ENCODE peak calls at places on chromosomes 1 and 21, in six cellular contexts. One of them, this sample, is unnamed.

GRCh38 chr1:112337028-112337531 is 58.9 kb upstream of the CTTNBP2NL start:
- DNase-seq in K562: peak
- DNase-seq in GM12878: no peak
- DNase-seq in GM12892: no peak
- DNase-seq in HepG2: peak
- DNase-seq in H1: no peak
- DNase-seq in this sample: no peak

GRCh38 chr1:158087320-158087927 is 93.3 kb upstream of the CD1D start:
- DNase-seq in K562: peak
- DNase-seq in GM12878: no peak
- DNase-seq in GM12892: peak
- DNase-seq in HepG2: peak
- DNase-seq in H1: peak
- DNase-seq in this sample: peak

GRCh38 chr1:170307426-170307825 is 161.7 kb downstream of the NTMT2 start:
- DNase-seq in K562: no peak
- DNase-seq in GM12878: no peak
- DNase-seq in GM12892: no peak
- DNase-seq in HepG2: no peak
- DNase-seq in H1: no peak
- DNase-seq in this sample: no peak

GRCh38 chr1:234315091-234315541 is 58.1 kb upstream of the COA6 start:
- DNase-seq in K562: no peak
- DNase-seq in GM12878: no peak
- DNase-seq in GM12892: no peak
- DNase-seq in HepG2: peak
- DNase-seq in H1: no peak
- DNase-seq in this sample: no peak

GRCh38 chr21:41976611-41977010 is 22.8 kb upstream of the C2CD2 start:
- DNase-seq in K562: no peak
- DNase-seq in GM12878: no peak
- DNase-seq in GM12892: no peak
- DNase-seq in HepG2: no peak
- DNase-seq in H1: peak
- DNase-seq in this sample: no peak

GRCh38 chr21:38751379-38752050 is 54.2 kb upstream of the ETS2 start:
- DNase-seq in K562: no peak
- DNase-seq in GM12878: no peak
- DNase-seq in GM12892: no peak
- DNase-seq in HepG2: no peak
- DNase-seq in H1: no peak
- DNase-seq in this sample: no peak

GRCh38 chr1:39136635-39137034 is 67.9 kb upstream of the MACF1 start:
- DNase-seq in K562: no peak
- DNase-seq in GM12878: no peak
- DNase-seq in GM12892: no peak
- DNase-seq in HepG2: no peak
- DNase-seq in H1: no peak
- DNase-seq in this sample: no peak

GRCh38 chr21:46219591-46220239 is 8.9 kb downstream of the LSS start:
- DNase-seq in K562: no peak
- DNase-seq in GM12878: no peak
- DNase-seq in GM12892: no peak
- DNase-seq in HepG2: no peak
- DNase-seq in H1: no peak
- DNase-seq in this sample: no peak

GRCh38 chr1:16249838-16250241 is 12.9 kb upstream of the CPLANE2 start:
- DNase-seq in K562: no peak
- DNase-seq in GM12878: no peak
- DNase-seq in GM12892: no peak
- DNase-seq in HepG2: peak
- DNase-seq in H1: no peak
- DNase-seq in this sample: no peak

GRCh38 chr1:42845866-42846256 is 552 bp upstream of the ZNF691 start:
- DNase-seq in K562: no peak
- DNase-seq in GM12878: no peak
- DNase-seq in GM12892: no peak
- DNase-seq in HepG2: no peak
- DNase-seq in H1: no peak
- DNase-seq in this sample: no peak

GRCh38 chr1:65235867-65236805 is 73.2 kb upstream of the DNAJC6 start:
- DNase-seq in K562: peak
- DNase-seq in GM12878: no peak
- DNase-seq in GM12892: no peak
- DNase-seq in HepG2: peak
- DNase-seq in H1: no peak
- DNase-seq in this sample: no peak

GRCh38 chr1:8359617-8360481 is 41.9 kb downstream of the SLC45A1 start:
- DNase-seq in K562: no peak
- DNase-seq in GM12878: no peak
- DNase-seq in GM12892: no peak
- DNase-seq in HepG2: no peak
- DNase-seq in H1: no peak
- DNase-seq in this sample: no peak

GRCh38 chr1:41319803-41320711 is 41.2 kb upstream of the FOXO6 start:
- DNase-seq in K562: no peak
- DNase-seq in GM12878: no peak
- DNase-seq in GM12892: no peak
- DNase-seq in HepG2: no peak
- DNase-seq in H1: peak
- DNase-seq in this sample: no peak

GRCh38 chr1:159839135-159839849 is 12.6 kb downstream of the SLAMF8 start:
- DNase-seq in K562: peak
- DNase-seq in GM12878: peak
- DNase-seq in GM12892: peak
- DNase-seq in HepG2: no peak
- DNase-seq in H1: no peak
- DNase-seq in this sample: no peak

GRCh38 chr1:29240400-29240837 is 4.1 kb downstream of the PTPRU start:
- DNase-seq in K562: no peak
- DNase-seq in GM12878: no peak
- DNase-seq in GM12892: no peak
- DNase-seq in HepG2: no peak
- DNase-seq in H1: peak
- DNase-seq in this sample: no peak

GRCh38 chr1:62784509-62785365 is 805 bp downstream of the ATG4C start:
- DNase-seq in K562: peak
- DNase-seq in GM12878: no peak
- DNase-seq in GM12892: no peak
- DNase-seq in HepG2: no peak
- DNase-seq in H1: no peak
- DNase-seq in this sample: peak

GRCh38 chr1:62783736-62784508 is at the start of gene ATG4C:
- DNase-seq in K562: peak
- DNase-seq in GM12878: peak
- DNase-seq in GM12892: peak
- DNase-seq in HepG2: peak
- DNase-seq in H1: peak
- DNase-seq in this sample: peak

GRCh38 chr1:62778208-62778607 is 5.7 kb upstream of the ATG4C start:
- DNase-seq in K562: no peak
- DNase-seq in GM12878: no peak
- DNase-seq in GM12892: no peak
- DNase-seq in HepG2: no peak
- DNase-seq in H1: no peak
- DNase-seq in this sample: no peak

DNA sequence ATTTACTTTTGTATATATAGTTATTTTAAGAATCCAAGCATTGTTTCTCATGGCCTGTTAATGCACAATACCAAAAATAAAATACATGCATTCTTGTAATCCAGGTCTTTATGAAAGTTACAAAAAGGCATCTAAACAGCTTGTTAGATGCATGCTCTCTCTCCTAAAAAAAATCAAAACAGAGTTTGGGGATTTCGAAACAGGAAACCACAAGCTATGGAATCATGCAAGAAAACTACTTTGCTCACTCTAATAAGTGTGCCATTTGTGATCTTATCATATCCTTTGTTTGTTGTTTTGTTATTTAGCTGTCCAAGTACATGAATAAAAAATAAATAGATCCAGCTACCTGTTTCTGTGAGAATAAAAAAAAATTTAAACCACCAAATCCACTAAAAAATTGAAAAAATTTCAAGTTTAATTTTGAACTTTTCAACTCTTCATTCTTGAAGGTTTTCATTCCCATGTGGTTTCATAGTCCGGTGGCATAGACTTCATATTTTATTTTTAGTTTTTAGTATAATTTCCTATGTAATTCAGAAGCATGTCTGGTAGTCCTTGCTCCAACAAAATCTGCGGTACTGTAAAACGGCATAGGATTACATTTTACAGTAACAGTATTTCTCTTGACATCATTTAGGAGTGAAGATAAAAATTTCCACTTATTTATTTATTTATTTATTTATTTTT is 1.6 kb upstream of the ATG4C start:
- DNase-seq in K562: no peak
- DNase-seq in GM12878: no peak
- DNase-seq in GM12892: no peak
- DNase-seq in HepG2: no peak
- DNase-seq in H1: no peak
- DNase-seq in this sample: no peak
- TF ChIP-seq TAF1 in K562: no peak
- TF ChIP-seq TAF1 in GM12878: no peak
- TF ChIP-seq TAF1 in GM12892: no peak
- TF ChIP-seq TAF1 in HepG2: no peak
- TF ChIP-seq TAF1 in H1: no peak
- TF ChIP-seq TAF1 in this sample: no peak

GRCh38 chr1:156081174-156082110 is 823 bp downstream of the MEX3A start:
- DNase-seq in K562: peak
- DNase-seq in GM12878: no peak
- DNase-seq in GM12892: no peak
- DNase-seq in HepG2: no peak
- DNase-seq in H1: no peak
- DNase-seq in this sample: no peak

GRCh38 chr1:156080598-156081173 is 1.6 kb downstream of the MEX3A start:
- DNase-seq in K562: no peak
- DNase-seq in GM12878: no peak
- DNase-seq in GM12892: no peak
- DNase-seq in HepG2: no peak
- DNase-seq in H1: no peak
- DNase-seq in this sample: no peak

GRCh38 chr1:156079762-156080597 is 2.3 kb downstream of the MEX3A start:
- DNase-seq in K562: no peak
- DNase-seq in GM12878: no peak
- DNase-seq in GM12892: no peak
- DNase-seq in HepG2: no peak
- DNase-seq in H1: peak
- DNase-seq in this sample: no peak

GRCh38 chr1:156083800-156084790 is 1.8 kb upstream of the MEX3A start:
- DNase-seq in K562: no peak
- DNase-seq in GM12878: no peak
- DNase-seq in GM12892: no peak
- DNase-seq in HepG2: no peak
- DNase-seq in H1: no peak
- DNase-seq in this sample: no peak

DNA sequence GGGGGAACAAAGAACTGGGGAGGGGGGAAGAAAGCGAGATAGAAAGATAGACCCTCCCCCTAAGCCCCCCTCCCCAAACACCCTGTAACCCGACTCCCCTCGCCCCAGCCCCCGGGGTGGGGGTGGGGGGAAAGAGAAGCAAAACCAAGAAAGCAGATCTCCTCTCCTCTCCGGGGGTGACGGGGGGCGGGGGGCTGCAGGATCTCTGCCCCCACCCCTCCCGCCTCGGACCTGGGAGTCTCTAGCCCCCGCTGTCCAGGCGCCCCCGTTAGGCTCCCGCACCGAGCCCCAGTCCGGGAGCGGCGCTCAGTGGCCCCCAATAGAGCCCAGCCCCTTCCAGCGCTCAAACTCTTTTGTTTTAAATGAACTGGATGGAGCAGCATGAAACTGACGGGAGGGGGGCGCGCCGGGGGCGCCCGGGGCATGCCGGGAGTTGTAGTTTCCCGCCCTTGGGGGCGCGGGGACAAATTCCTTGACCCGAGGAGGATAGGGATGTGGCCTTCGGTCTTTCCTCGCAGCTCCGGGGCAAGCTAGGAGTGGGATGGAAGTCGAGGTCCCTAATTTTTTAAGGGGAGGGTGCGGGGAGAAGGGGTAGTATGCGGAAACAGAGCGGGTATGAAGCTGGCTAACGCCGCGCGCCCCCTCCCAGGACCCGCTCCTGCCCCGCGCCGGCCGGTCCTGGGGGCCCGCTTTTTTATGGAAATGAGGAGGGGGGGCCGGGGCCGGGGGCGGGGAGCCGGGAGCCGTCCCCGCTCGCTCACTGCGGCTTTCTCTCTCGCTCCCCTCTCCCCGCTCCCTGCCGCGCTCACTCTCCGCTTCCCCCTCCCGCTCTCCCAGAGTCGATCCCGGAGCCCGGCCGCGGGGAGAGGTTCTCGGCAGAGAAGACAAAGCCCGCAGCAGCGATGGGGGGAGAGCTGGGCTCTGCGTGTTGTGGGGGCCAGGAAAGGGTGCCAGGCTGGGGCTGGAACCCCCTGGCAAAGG is at the start of gene MEX3A:
- DNase-seq in K562: peak
- DNase-seq in GM12878: no peak
- DNase-seq in GM12892: peak
- DNase-seq in HepG2: peak
- DNase-seq in H1: peak
- DNase-seq in this sample: peak
- TF ChIP-seq POLR2A in K562: peak
- TF ChIP-seq POLR2A in GM12878: no peak
- TF ChIP-seq POLR2A in GM12892: no peak
- TF ChIP-seq POLR2A in HepG2: peak
- TF ChIP-seq POLR2A in H1: peak
- TF ChIP-seq POLR2A in this sample: no peak

GRCh38 chr1:206012086-206012859 is 9.1 kb upstream of the RAB7B start:
- DNase-seq in K562: no peak
- DNase-seq in GM12878: peak
- DNase-seq in GM12892: no peak
- DNase-seq in HepG2: peak
- DNase-seq in H1: no peak
- DNase-seq in this sample: no peak
- TF ChIP-seq POLR2AphosphoS5 in K562: no peak
- TF ChIP-seq POLR2AphosphoS5 in GM12878: no peak
- TF ChIP-seq POLR2AphosphoS5 in GM12892: no peak
- TF ChIP-seq POLR2AphosphoS5 in HepG2: no peak
- TF ChIP-seq POLR2AphosphoS5 in H1: no peak
- TF ChIP-seq POLR2AphosphoS5 in this sample: no peak

GRCh38 chr1:241706967-241707366 is 54.9 kb downstream of the WDR64 start:
- DNase-seq in K562: no peak
- DNase-seq in GM12878: no peak
- DNase-seq in GM12892: no peak
- DNase-seq in HepG2: no peak
- DNase-seq in H1: no peak
- DNase-seq in this sample: no peak
- TF ChIP-seq TAF1 in K562: no peak
- TF ChIP-seq TAF1 in GM12878: no peak
- TF ChIP-seq TAF1 in GM12892: no peak
- TF ChIP-seq TAF1 in HepG2: no peak
- TF ChIP-seq TAF1 in H1: no peak
- TF ChIP-seq TAF1 in this sample: no peak

This sample was measured in GM12891.